ENCODE peak calls at places on chromosome 3, in five cellular contexts. One of them, this sample, is unnamed.

GRCh38 chr3:160641675-160642330 is 35.2 kb upstream of the ARL14 start:
- DNase-seq in cardiac muscle cell: peak
- DNase-seq in lower leg skin: no peak
- DNase-seq in breast epithelium: no peak
- DNase-seq in GM12878: no peak
- DNase-seq in this sample: no peak

GRCh38 chr3:3119393-3119851 is 7.3 kb upstream of the TRNT1 start:
- DNase-seq in cardiac muscle cell: no peak
- DNase-seq in lower leg skin: no peak
- DNase-seq in breast epithelium: no peak
- DNase-seq in GM12878: no peak
- DNase-seq in this sample: no peak

GRCh38 chr3:182710557-182711157 is 82.6 kb upstream of the ATP11B start:
- DNase-seq in cardiac muscle cell: peak
- DNase-seq in lower leg skin: no peak
- DNase-seq in breast epithelium: no peak
- DNase-seq in GM12878: no peak
- DNase-seq in this sample: peak

GRCh38 chr3:8446845-8447244 is 54.8 kb upstream of the LMCD1 start:
- DNase-seq in cardiac muscle cell: no peak
- DNase-seq in lower leg skin: no peak
- DNase-seq in breast epithelium: no peak
- DNase-seq in GM12878: no peak
- DNase-seq in this sample: no peak

GRCh38 chr3:16461463-16462245 is 51.8 kb downstream of the RFTN1 start:
- DNase-seq in cardiac muscle cell: no peak
- DNase-seq in lower leg skin: no peak
- DNase-seq in breast epithelium: no peak
- DNase-seq in GM12878: no peak
- DNase-seq in this sample: no peak

GRCh38 chr3:128698211-128699011 is 27.6 kb upstream of the RAB7A start:
- DNase-seq in cardiac muscle cell: peak
- DNase-seq in lower leg skin: no peak
- DNase-seq in breast epithelium: peak
- DNase-seq in GM12878: no peak
- DNase-seq in this sample: peak

GRCh38 chr3:61065451-61066011 is 185.7 kb downstream of the FHIT start:
- DNase-seq in cardiac muscle cell: no peak
- DNase-seq in lower leg skin: no peak
- DNase-seq in breast epithelium: no peak
- DNase-seq in GM12878: no peak
- DNase-seq in this sample: no peak

GRCh38 chr3:64460877-64461276 is 226.9 kb downstream of the ADAMTS9 start:
- DNase-seq in cardiac muscle cell: no peak
- DNase-seq in lower leg skin: no peak
- DNase-seq in breast epithelium: no peak
- DNase-seq in GM12878: no peak
- DNase-seq in this sample: no peak

GRCh38 chr3:194497799-194498575 is 11.2 kb upstream of the ATP13A3 start:
- DNase-seq in cardiac muscle cell: no peak
- DNase-seq in lower leg skin: no peak
- DNase-seq in breast epithelium: no peak
- DNase-seq in GM12878: no peak
- DNase-seq in this sample: no peak

GRCh38 chr3:30664884-30665283 is 58.5 kb downstream of the TGFBR2 start:
- DNase-seq in cardiac muscle cell: no peak
- DNase-seq in lower leg skin: no peak
- DNase-seq in breast epithelium: no peak
- DNase-seq in GM12878: no peak
- DNase-seq in this sample: no peak

GRCh38 chr3:46585799-46586693 is 19.9 kb upstream of the LRRC2 start:
- DNase-seq in cardiac muscle cell: no peak
- DNase-seq in lower leg skin: no peak
- DNase-seq in breast epithelium: no peak
- DNase-seq in GM12878: no peak
- DNase-seq in this sample: no peak

GRCh38 chr3:18189651-18190050 is 235.5 kb downstream of the SATB1 start:
- DNase-seq in cardiac muscle cell: no peak
- DNase-seq in lower leg skin: no peak
- DNase-seq in breast epithelium: no peak
- DNase-seq in GM12878: no peak
- DNase-seq in this sample: no peak

GRCh38 chr3:170584585-170585007 is 1.3 kb downstream of the SLC7A14 start:
- DNase-seq in cardiac muscle cell: peak
- DNase-seq in lower leg skin: peak
- DNase-seq in breast epithelium: peak
- DNase-seq in GM12878: no peak
- DNase-seq in this sample: no peak

GRCh38 chr3:30996467-30996866 is 102.0 kb upstream of the GADL1 start:
- DNase-seq in cardiac muscle cell: no peak
- DNase-seq in lower leg skin: no peak
- DNase-seq in breast epithelium: no peak
- DNase-seq in GM12878: no peak
- DNase-seq in this sample: no peak

GRCh38 chr3:25027639-25028038 is 400.4 kb upstream of the RARB start:
- DNase-seq in cardiac muscle cell: no peak
- DNase-seq in lower leg skin: no peak
- DNase-seq in breast epithelium: no peak
- DNase-seq in GM12878: no peak
- DNase-seq in this sample: no peak

GRCh38 chr3:146163584-146163983 is 2.6 kb upstream of the PLOD2 start:
- DNase-seq in cardiac muscle cell: no peak
- DNase-seq in lower leg skin: no peak
- DNase-seq in breast epithelium: no peak
- DNase-seq in GM12878: no peak
- DNase-seq in this sample: no peak

GRCh38 chr3:177753498-177754155 is 556.3 kb upstream of the TBL1XR1 start:
- DNase-seq in cardiac muscle cell: no peak
- DNase-seq in lower leg skin: peak
- DNase-seq in breast epithelium: no peak
- DNase-seq in GM12878: no peak
- DNase-seq in this sample: no peak

GRCh38 chr3:138686771-138687221 is 78.2 kb downstream of the FAIM start:
- DNase-seq in cardiac muscle cell: peak
- DNase-seq in lower leg skin: no peak
- DNase-seq in breast epithelium: no peak
- DNase-seq in GM12878: peak
- DNase-seq in this sample: peak

GRCh38 chr3:112987710-112988334 is 3.0 kb upstream of the GTPBP8 start:
- DNase-seq in cardiac muscle cell: no peak
- DNase-seq in lower leg skin: no peak
- DNase-seq in breast epithelium: no peak
- DNase-seq in GM12878: no peak
- DNase-seq in this sample: no peak

GRCh38 chr3:141070727-141071357 is 19.7 kb downstream of the SPSB4 start:
- DNase-seq in cardiac muscle cell: peak
- DNase-seq in lower leg skin: no peak
- DNase-seq in breast epithelium: no peak
- DNase-seq in GM12878: no peak
- DNase-seq in this sample: no peak

GRCh38 chr3:81545572-81545971 is 215.9 kb downstream of the GBE1 start:
- DNase-seq in cardiac muscle cell: no peak
- DNase-seq in lower leg skin: no peak
- DNase-seq in breast epithelium: no peak
- DNase-seq in GM12878: no peak
- DNase-seq in this sample: no peak

GRCh38 chr3:122615303-122615702 is 37.9 kb downstream of the PARP15 start:
- DNase-seq in cardiac muscle cell: no peak
- DNase-seq in lower leg skin: no peak
- DNase-seq in breast epithelium: no peak
- DNase-seq in GM12878: no peak
- DNase-seq in this sample: no peak

GRCh38 chr3:124200336-124200901 is 208.5 kb upstream of the ROPN1 start:
- DNase-seq in cardiac muscle cell: no peak
- DNase-seq in lower leg skin: no peak
- DNase-seq in breast epithelium: no peak
- DNase-seq in GM12878: no peak
- DNase-seq in this sample: no peak

GRCh38 chr3:133890972-133891644 is 4.6 kb downstream of the RAB6B start:
- DNase-seq in cardiac muscle cell: no peak
- DNase-seq in lower leg skin: no peak
- DNase-seq in breast epithelium: no peak
- DNase-seq in GM12878: no peak
- DNase-seq in this sample: no peak

GRCh38 chr3:14791343-14791945 is 27.3 kb upstream of the FGD5 start:
- DNase-seq in cardiac muscle cell: peak
- DNase-seq in lower leg skin: peak
- DNase-seq in breast epithelium: peak
- DNase-seq in GM12878: no peak
- DNase-seq in this sample: peak

GRCh38 chr3:172257638-172258400 is 190.4 kb downstream of the GHSR start:
- DNase-seq in cardiac muscle cell: no peak
- DNase-seq in lower leg skin: no peak
- DNase-seq in breast epithelium: no peak
- DNase-seq in GM12878: no peak
- DNase-seq in this sample: no peak

GRCh38 chr3:136237961-136238649 is 12.0 kb upstream of the PCCB start:
- DNase-seq in cardiac muscle cell: no peak
- DNase-seq in lower leg skin: no peak
- DNase-seq in breast epithelium: no peak
- DNase-seq in GM12878: no peak
- DNase-seq in this sample: no peak

GRCh38 chr3:148147896-148148295 is 549.8 kb upstream of the AGTR1 start:
- DNase-seq in cardiac muscle cell: no peak
- DNase-seq in lower leg skin: no peak
- DNase-seq in breast epithelium: no peak
- DNase-seq in GM12878: no peak
- DNase-seq in this sample: no peak

GRCh38 chr3:62500556-62501294 is 127.4 kb upstream of the FEZF2 start:
- DNase-seq in cardiac muscle cell: no peak
- DNase-seq in lower leg skin: no peak
- DNase-seq in breast epithelium: no peak
- DNase-seq in GM12878: no peak
- DNase-seq in this sample: no peak

GRCh38 chr3:173529062-173529711 is 131.6 kb downstream of the NLGN1 start:
- DNase-seq in cardiac muscle cell: peak
- DNase-seq in lower leg skin: no peak
- DNase-seq in breast epithelium: no peak
- DNase-seq in GM12878: no peak
- DNase-seq in this sample: peak

GRCh38 chr3:156455839-156456238 is 99.1 kb downstream of the SSR3 start:
- DNase-seq in cardiac muscle cell: no peak
- DNase-seq in lower leg skin: no peak
- DNase-seq in breast epithelium: no peak
- DNase-seq in GM12878: no peak
- DNase-seq in this sample: no peak
- TF ChIP-seq CTCF in cardiac muscle cell: no peak
- TF ChIP-seq CTCF in lower leg skin: no peak
- TF ChIP-seq CTCF in breast epithelium: no peak
- TF ChIP-seq CTCF in GM12878: no peak
- TF ChIP-seq CTCF in this sample: no peak

DNA sequence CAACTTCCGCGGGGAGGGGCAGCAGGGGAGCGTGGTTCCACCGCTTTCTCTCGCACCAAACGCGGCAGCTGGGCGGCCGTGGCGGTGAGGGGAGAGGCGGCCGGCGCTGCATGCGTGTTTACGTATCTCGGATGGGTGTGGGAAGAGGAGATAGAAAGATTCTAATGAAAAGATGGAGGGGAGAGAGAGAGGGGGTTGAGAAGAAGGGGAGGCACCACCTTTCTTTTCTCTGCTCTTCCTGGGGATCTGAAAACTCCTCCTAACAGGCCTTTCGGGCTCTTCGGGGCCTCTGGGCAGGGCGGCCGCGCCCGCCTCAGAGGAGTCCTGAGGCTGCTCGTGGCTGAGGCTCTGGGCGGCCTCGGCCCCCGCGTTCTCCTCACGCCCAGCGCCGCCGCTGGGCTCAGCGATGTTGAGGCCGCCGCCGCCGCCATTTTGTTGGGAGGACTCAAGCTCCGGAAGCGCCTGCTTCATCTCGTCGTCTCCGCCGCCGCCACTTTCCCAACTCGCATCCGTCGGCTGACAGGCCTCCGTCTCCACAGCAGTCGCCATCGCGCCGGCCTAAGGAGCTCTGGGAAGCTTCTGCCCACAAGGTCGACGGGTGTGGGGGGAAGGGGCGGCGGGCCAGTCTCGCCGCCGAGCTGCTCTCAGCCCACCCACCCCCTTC is 475 bp downstream of the TASOR start:
- DNase-seq in cardiac muscle cell: peak
- DNase-seq in lower leg skin: peak
- DNase-seq in breast epithelium: peak
- DNase-seq in GM12878: peak
- DNase-seq in this sample: peak
- TF ChIP-seq CTCF in cardiac muscle cell: no peak
- TF ChIP-seq CTCF in lower leg skin: no peak
- TF ChIP-seq CTCF in breast epithelium: no peak
- TF ChIP-seq CTCF in GM12878: no peak
- TF ChIP-seq CTCF in this sample: no peak

GRCh38 chr3:111690242-111690641 is 95.1 kb upstream of the ZBED2 start:
- DNase-seq in cardiac muscle cell: no peak
- DNase-seq in lower leg skin: no peak
- DNase-seq in breast epithelium: no peak
- DNase-seq in GM12878: no peak
- DNase-seq in this sample: peak
- TF ChIP-seq CTCF in cardiac muscle cell: no peak
- TF ChIP-seq CTCF in lower leg skin: no peak
- TF ChIP-seq CTCF in breast epithelium: no peak
- TF ChIP-seq CTCF in GM12878: no peak
- TF ChIP-seq CTCF in this sample: no peak

DNA sequence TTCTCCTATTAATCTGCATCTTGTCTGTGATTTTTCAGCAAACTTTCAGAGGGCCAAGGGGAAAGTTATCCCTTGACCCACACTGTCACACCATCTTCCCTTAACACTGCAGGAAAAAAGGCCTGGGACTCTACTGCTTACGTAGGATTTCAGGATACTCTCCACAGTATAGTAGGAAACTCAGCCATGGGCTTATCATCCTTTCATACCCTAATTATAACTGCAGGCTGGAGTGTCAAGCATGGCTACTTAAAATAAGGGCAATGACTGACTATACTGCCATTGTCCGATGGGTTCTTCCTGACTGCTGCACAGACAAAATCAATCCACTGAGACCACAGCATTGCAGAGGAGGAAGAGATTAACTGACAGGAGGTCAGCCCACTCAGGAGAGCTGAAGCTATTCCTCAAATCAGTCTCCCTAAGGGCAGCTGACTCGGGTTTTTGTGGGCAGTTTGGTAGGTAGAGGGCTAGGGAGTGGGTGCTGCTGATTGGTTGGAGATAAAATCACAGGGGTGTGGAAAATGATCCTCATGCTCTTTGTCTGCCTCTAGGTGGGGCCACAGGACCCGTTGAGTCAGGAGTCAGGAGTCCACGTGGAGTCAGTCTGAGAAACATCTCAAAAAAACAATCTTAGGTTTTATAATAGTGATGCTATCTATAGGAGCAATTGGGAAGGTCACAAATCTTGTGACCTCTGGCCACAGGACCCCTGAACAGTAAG is 118.2 kb upstream of the STRIT1 start:
- DNase-seq in cardiac muscle cell: no peak
- DNase-seq in lower leg skin: no peak
- DNase-seq in breast epithelium: no peak
- DNase-seq in GM12878: no peak
- DNase-seq in this sample: no peak
- TF ChIP-seq CTCF in cardiac muscle cell: no peak
- TF ChIP-seq CTCF in lower leg skin: no peak
- TF ChIP-seq CTCF in breast epithelium: no peak
- TF ChIP-seq CTCF in GM12878: peak
- TF ChIP-seq CTCF in this sample: no peak